ENCODE peak calls at places on chromosomes 3 and 15, in six cellular contexts. W is Karpas-422, G is GM23248, I is HCT116, Q is MM.1S, F is SK-N-SH. U is an unnamed sample. For H3K9me2, the result is how much of the 10 kb centered on the place peaks cover.

GRCh38 chr15:70299931-70300858 is 202.5 kb upstream of the TLE3 start:
- DNase-seq in F (no peak), W (no peak), I (no peak), G (no peak), Q (peak), U (no peak)

GRCh38 chr3:169390741-169391300 is 272.7 kb downstream of the MECOM start:
- DNase-seq in G (no peak), I (no peak), W (no peak), F (no peak), Q (no peak), U (peak)

GRCh38 chr15:66832679-66833078 is 130.6 kb downstream of the SMAD6 start:
- DNase-seq in F (no peak), Q (no peak), W (no peak), I (no peak), G (peak), U (peak)

GRCh38 chr3:143002083-143002712 is 828 bp downstream of the U2SURP start:
- DNase-seq in W (peak), Q (peak), G (peak), I (no peak), F (peak), U (peak)

GRCh38 chr15:84762840-84763572 is 14.6 kb downstream of the ZNF592 start:
- DNase-seq in F (no peak), G (peak), I (no peak), Q (no peak), W (no peak), U (no peak)

GRCh38 chr3:8541486-8541885 is 39.9 kb downstream of the LMCD1 start:
- DNase-seq in I (no peak), G (no peak), F (no peak), Q (no peak), W (no peak), U (no peak)

GRCh38 chr3:64539451-64540196 is 148.2 kb downstream of the ADAMTS9 start:
- DNase-seq in F (no peak), G (peak), I (no peak), W (no peak), Q (no peak), U (no peak)

GRCh38 chr15:99547474-99547873 is 18.3 kb upstream of the MEF2A start:
- DNase-seq in I (no peak), W (no peak), G (no peak), F (no peak), Q (no peak), U (no peak)

GRCh38 chr3:18424213-18424861 is 802 bp downstream of the SATB1 start:
- DNase-seq in I (no peak), G (no peak), Q (peak), W (peak), F (peak), U (no peak)

GRCh38 chr3:182794806-182795369 is 1.6 kb downstream of the ATP11B start:
- DNase-seq in F (no peak), Q (no peak), G (peak), I (no peak), W (peak), U (no peak)

GRCh38 chr15:55183679-55184078 is 13.1 kb downstream of the RSL24D1 start:
- DNase-seq in F (no peak), G (peak), W (no peak), I (no peak), Q (no peak), U (peak)

GRCh38 chr15:50997371-50998051 is 89.0 kb downstream of the AP4E1 start:
- DNase-seq in I (no peak), G (peak), W (no peak), Q (no peak), F (no peak), U (no peak)

GRCh38 chr15:31314380-31314779 is 12.3 kb upstream of the KLF13 start:
- DNase-seq in F (no peak), I (no peak), Q (no peak), G (no peak), W (no peak), U (no peak)

GRCh38 chr3:107928084-107928445 is 162.8 kb downstream of the CD47 start:
- DNase-seq in G (peak), Q (no peak), W (peak), F (peak), I (no peak), U (peak)

GRCh38 chr3:57006949-57007419 is 53.5 kb upstream of the SPATA12 start:
- DNase-seq in Q (no peak), F (no peak), G (peak), W (peak), I (peak), U (peak)
- H3K27ac ChIP-seq in Q (no peak), F (peak), G (peak), W (peak), I (peak), U (peak)

DNA sequence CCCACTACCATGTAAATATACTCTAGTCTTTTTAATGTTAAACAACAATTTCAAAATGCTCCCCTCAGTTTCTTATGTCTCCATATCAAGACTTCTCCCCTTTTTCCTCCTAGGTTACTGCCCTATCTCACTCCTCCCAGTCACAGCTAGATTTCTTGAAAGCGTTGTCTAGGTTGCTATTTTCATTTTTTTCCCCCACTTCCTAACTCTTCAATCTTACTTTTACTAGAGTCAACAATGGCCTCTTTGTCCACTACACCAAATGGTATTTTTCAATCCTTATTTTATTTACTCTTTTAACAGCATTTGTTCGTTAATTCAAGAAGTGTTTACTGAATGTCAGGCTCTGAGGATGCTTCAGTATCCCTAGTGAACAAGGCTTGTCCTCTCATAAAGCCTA is 84.4 kb downstream of the VPS8 start:
- DNase-seq in I (no peak), Q (no peak), G (no peak), F (no peak), W (no peak), U (no peak)
- H3K9me2 ChIP-seq in I (under half), Q (under half), G (under half), F (under half), W (under half), U (under half)

GRCh38 chr15:40590635-40591105 is 3.4 kb upstream of the KNL1 start:
- DNase-seq in Q (no peak), I (no peak), W (no peak), G (peak), F (no peak), U (no peak)
- H3K9ac ChIP-seq in Q (no peak), I (no peak), W (no peak), G (no peak), F (no peak), U (no peak)

DNA sequence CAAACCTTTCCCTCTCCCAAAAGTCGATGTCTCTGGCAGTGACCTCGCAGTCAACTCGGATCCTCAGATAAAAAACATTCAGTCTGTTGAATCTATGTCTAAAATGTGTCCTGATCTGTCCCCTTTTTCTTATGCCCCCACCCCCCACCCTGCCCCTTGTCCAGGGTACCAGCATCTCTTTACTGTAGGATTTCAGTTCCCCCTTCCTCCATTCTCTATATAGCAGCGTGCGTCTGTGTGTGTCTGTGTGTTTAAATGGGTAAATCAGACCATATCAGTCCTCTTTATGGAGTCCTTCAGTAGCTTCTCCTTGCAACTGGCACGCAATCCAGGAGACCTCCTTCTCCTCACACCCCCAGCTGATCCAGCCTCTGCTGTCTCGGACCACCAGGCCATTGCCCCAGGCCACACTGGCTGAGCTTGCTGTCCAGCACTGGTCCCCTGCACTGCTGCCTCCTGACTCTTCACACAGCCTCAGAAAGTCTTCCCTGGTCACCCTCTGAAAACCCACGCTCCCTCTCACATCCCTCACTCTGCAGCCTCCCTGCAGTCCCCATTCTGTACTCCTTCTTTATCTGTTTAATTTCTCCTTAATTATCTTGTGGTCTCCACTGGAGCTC is 1.5 kb downstream of the LRRK1 start:
- DNase-seq in I (no peak), G (no peak), F (no peak), Q (no peak), W (peak), U (no peak)
- H3K27ac ChIP-seq in I (no peak), G (no peak), F (no peak), Q (peak), W (peak), U (no peak)

GRCh38 chr3:41164776-41165175 is 34.5 kb upstream of the CTNNB1 start:
- DNase-seq in F (no peak), I (no peak), W (no peak), Q (no peak), G (no peak), U (no peak)

GRCh38 chr3:41162541-41162940 is 36.8 kb upstream of the CTNNB1 start:
- DNase-seq in I (no peak), Q (no peak), F (no peak), W (no peak), G (no peak), U (no peak)

GRCh38 chr3:41162981-41163380 is 36.3 kb upstream of the CTNNB1 start:
- DNase-seq in Q (no peak), I (no peak), G (no peak), F (no peak), W (no peak), U (no peak)

GRCh38 chr3:41159581-41160189 is 39.6 kb upstream of the CTNNB1 start:
- DNase-seq in I (peak), F (no peak), W (no peak), G (no peak), Q (no peak), U (peak)

DNA sequence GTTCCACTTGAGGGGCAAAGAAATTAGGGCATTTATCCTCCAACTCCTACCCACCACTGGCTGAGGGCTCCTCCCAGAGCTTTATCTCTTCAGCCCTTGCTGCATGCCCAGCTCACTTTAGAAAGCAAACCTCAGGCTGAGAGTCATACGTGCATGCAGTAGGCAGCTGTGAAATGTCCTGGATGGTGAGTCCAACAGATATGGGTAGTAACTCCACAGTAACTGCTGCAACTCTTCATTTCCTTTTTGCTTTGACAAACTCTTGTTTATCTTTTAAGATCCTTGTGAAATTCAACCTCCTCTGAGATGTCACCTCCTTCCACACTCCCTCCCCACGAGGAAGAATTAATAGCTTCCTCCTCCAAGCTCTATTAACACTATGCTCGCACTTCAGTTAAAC is 35.9 kb upstream of the CTNNB1 start:
- DNase-seq in G (no peak), F (no peak), I (no peak), W (no peak), Q (no peak), U (no peak)
- H3K9me2 ChIP-seq in G (under half), F (under half), I (under half), W (under half), Q (under half), U (under half)

DNA sequence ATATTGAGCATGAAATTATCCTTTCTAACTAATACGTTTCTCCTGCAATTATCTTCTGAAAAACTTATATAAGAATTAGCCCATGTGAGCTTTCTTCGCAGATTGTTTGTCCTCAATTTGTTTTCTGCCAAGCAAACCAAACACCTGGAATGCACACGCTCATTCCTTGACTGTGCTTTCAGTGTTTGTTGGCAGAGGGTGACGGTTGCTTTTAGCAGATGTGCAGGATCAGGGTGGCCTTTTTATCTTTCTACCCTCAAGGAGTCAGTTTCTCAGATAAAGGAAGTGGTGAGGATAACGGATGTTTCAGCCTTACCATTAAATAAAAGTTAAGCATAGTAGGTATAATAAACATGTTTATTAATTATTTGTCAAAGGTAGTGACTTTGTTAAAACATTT is 15.1 kb downstream of the ARPP21 start:
- DNase-seq in W (no peak), G (no peak), I (no peak), Q (no peak), F (no peak), U (no peak)
- H3K9ac ChIP-seq in W (no peak), G (no peak), I (no peak), Q (no peak), F (no peak), U (no peak)

GRCh38 chr3:172060234-172060633 is 20.9 kb downstream of the FNDC3B start:
- DNase-seq in G (no peak), W (no peak), Q (no peak), F (no peak), I (no peak), U (no peak)
- H3K27ac ChIP-seq in G (no peak), W (no peak), Q (peak), F (no peak), I (no peak), U (no peak)

U was measured in PC-3.